ENCODE peak calls at places on chromosome 4, in six cellular contexts. U is heart left ventricle; D is astrocyte; X is CD4-positive, alpha-beta T cell; B is endothelial cell; L is uterus. S is an unnamed sample.

GRCh38 chr4:183399616-183400015 is 44.8 kb upstream of the CDKN2AIP start:
- DNase-seq in U (no peak), D (no peak), X (no peak), B (no peak), L (no peak), S (no peak)

GRCh38 chr4:101155368-101155767 is 192.0 kb downstream of the PPP3CA start:
- DNase-seq in U (no peak), D (peak; percentile 63), X (no peak), B (no peak), L (no peak), S (no peak)

GRCh38 chr4:117577686-117578085 is 456.6 kb upstream of the NDST3 start:
- DNase-seq in U (no peak), D (peak; percentile 22), X (no peak), B (no peak), L (no peak), S (no peak)

GRCh38 chr4:173365359-173365996 is 5.3 kb upstream of the SAP30 start:
- DNase-seq in U (no peak), D (no peak), X (no peak), B (no peak), L (no peak), S (no peak)

GRCh38 chr4:108215055-108215454 is 46.3 kb upstream of the LEF1 start:
- DNase-seq in U (no peak), D (no peak), X (no peak), B (no peak), L (no peak), S (no peak)

GRCh38 chr4:20268028-20268427 is 16.3 kb downstream of the SLIT2 start:
- DNase-seq in U (no peak), D (no peak), X (no peak), B (no peak), L (no peak), S (no peak)

GRCh38 chr4:124713213-124713592 is 671 bp upstream of the ANKRD50 start:
- DNase-seq in U (peak; percentile 74), D (peak; percentile 73), X (no peak), B (peak; percentile 73), L (peak; percentile 67), S (peak; percentile 51)

GRCh38 chr4:2395038-2395437 is 23.4 kb downstream of the ZFYVE28 start:
- DNase-seq in U (no peak), D (peak; percentile 46), X (no peak), B (no peak), L (no peak), S (no peak)

GRCh38 chr4:153649572-153649991 is 34.5 kb upstream of the TLR2 start:
- DNase-seq in U (no peak), D (peak; percentile 9), X (no peak), B (no peak), L (no peak), S (no peak)

GRCh38 chr4:244471-244870 is 60.8 kb downstream of the ZNF732 start:
- DNase-seq in U (peak; percentile 12), D (no peak), X (peak; percentile 31), B (no peak), L (peak; percentile 30), S (peak; percentile 12)

GRCh38 chr4:1491630-1492457 is 85.6 kb upstream of the NKX1-1 start:
- DNase-seq in U (no peak), D (no peak), X (no peak), B (no peak), L (no peak), S (no peak)

S was measured in CD8-positive, alpha-beta T cell.